ENCODE peak calls at places on chromosome 5, in five cellular contexts. X is KBM-7; H is HEK293T; T is stimulated activated CD8-positive, alpha-beta memory T cell treated with anti-CD3 and anti-CD28 coated beads, Interleukin-4, amount 100 ng/mL, for 4 hours; R is dorsolateral prefrontal cortex. I is an unnamed sample.

GRCh38 chr5:31531543-31531887 is 378 bp downstream of the DROSHA start:
- DNase-seq in T (no peak), H (peak), R (no peak), X (no peak), I (no peak)

GRCh38 chr5:171580506-171581265 is 161.2 kb downstream of the FGF18 start:
- DNase-seq in T (no peak), H (no peak), X (no peak), R (no peak), I (no peak)

GRCh38 chr5:38167562-38167996 is 90.8 kb upstream of the EGFLAM start:
- DNase-seq in R (no peak), T (no peak), X (no peak), H (no peak), I (no peak)

GRCh38 chr5:9437741-9438240 is 108.1 kb downstream of the SEMA5A start:
- DNase-seq in H (no peak), T (no peak), R (no peak), X (no peak), I (no peak)

GRCh38 chr5:173138707-173139106 is 5.6 kb upstream of the BNIP1 start:
- DNase-seq in T (no peak), R (no peak), H (no peak), X (no peak), I (no peak)

GRCh38 chr5:150438873-150439546 is 10.5 kb downstream of the RPS14 start:
- DNase-seq in T (no peak), H (peak), X (peak), R (no peak), I (no peak)

GRCh38 chr5:59040007-59040803 is 457.3 kb downstream of the RAB3C start:
- DNase-seq in H (no peak), T (no peak), X (peak), R (no peak), I (no peak)

GRCh38 chr5:128537306-128537998 is 593 bp downstream of the FBN2 start:
- DNase-seq in H (peak), X (peak), T (no peak), R (no peak), I (no peak)

GRCh38 chr5:55613112-55613868 is 78.5 kb upstream of the PLPP1 start:
- DNase-seq in R (no peak), T (no peak), X (no peak), H (no peak), I (no peak)

GRCh38 chr5:124474821-124475220 is 271.6 kb downstream of the ZNF608 start:
- DNase-seq in T (no peak), R (no peak), X (no peak), H (no peak), I (no peak)

GRCh38 chr5:159774476-159775031 is 141.7 kb upstream of the ADRA1B start:
- DNase-seq in X (no peak), T (no peak), H (no peak), R (no peak), I (no peak)

GRCh38 chr5:65086234-65086886 is 317.6 kb downstream of the CWC27 start:
- DNase-seq in H (no peak), T (no peak), X (no peak), R (no peak), I (no peak)

GRCh38 chr5:169173372-169173771 is 127.6 kb downstream of the SLIT3 start:
- DNase-seq in T (no peak), H (no peak), X (no peak), R (no peak), I (no peak)

GRCh38 chr5:96232602-96233001 is 200.4 kb downstream of the PCSK1 start:
- DNase-seq in T (no peak), H (no peak), X (no peak), R (no peak), I (no peak)

GRCh38 chr5:89338935-89339334 is 456.0 kb upstream of the MEF2C start:
- DNase-seq in X (no peak), H (no peak), T (no peak), R (no peak), I (no peak)

GRCh38 chr5:73902327-73903051 is 276.5 kb downstream of the ARHGEF28 start:
- DNase-seq in T (no peak), R (peak), H (peak), X (peak), I (no peak)

GRCh38 chr5:178577376-178577839 is 12.8 kb downstream of the COL23A1 start:
- DNase-seq in H (no peak), T (no peak), R (no peak), X (no peak), I (no peak)

GRCh38 chr5:57033103-57033502 is 81.2 kb upstream of the MIER3 start:
- DNase-seq in X (no peak), T (no peak), R (no peak), H (no peak), I (no peak)

GRCh38 chr5:155727512-155728145 is 599.3 kb upstream of the SGCD start:
- DNase-seq in X (no peak), H (no peak), T (no peak), R (peak), I (no peak)

GRCh38 chr5:123107343-123108240 is 18.6 kb downstream of the PRDM6 start:
- DNase-seq in H (no peak), X (peak), R (no peak), T (no peak), I (no peak)

GRCh38 chr5:18113724-18114123 is 479.5 kb downstream of the TAF11L14 start:
- DNase-seq in H (no peak), T (no peak), R (no peak), X (no peak), I (no peak)

GRCh38 chr5:146051678-146052077 is 53.7 kb downstream of the PLAC8L1 start:
- DNase-seq in X (no peak), R (no peak), T (no peak), H (no peak), I (no peak)

GRCh38 chr5:111699976-111700375 is 57.0 kb downstream of the NREP start:
- DNase-seq in X (no peak), H (no peak), R (no peak), T (no peak), I (no peak)

GRCh38 chr5:9505215-9505614 is 40.7 kb downstream of the SEMA5A start:
- DNase-seq in X (no peak), R (no peak), T (no peak), H (no peak), I (no peak)